ENCODE peak calls at places on chromosome 2, in six cellular contexts. T is CD8-positive, alpha-beta T cell; R is esophagus muscularis mucosa; W is GM23248; X is left ventricle myocardium inferior; Y is heart left ventricle. Q is an unnamed sample. For H3K4me1, the result is how much of the 10 kb centered on the place peaks cover.

GRCh38 chr2:50143822-50144575 is 887.9 kb downstream of the NRXN1 start:
- DNase-seq in X (no peak), W (peak), R (no peak), T (no peak), Y (no peak), Q (no peak)

GRCh38 chr2:189217546-189217945 is 38.0 kb upstream of the COL5A2 start:
- DNase-seq in W (no peak), X (no peak), Y (no peak), R (no peak), T (no peak), Q (no peak)

GRCh38 chr2:127255146-127255545 is 35.0 kb upstream of the CYP27C1 start:
- DNase-seq in W (no peak), Y (no peak), T (no peak), R (no peak), X (no peak), Q (no peak)

GRCh38 chr2:80407377-80407776 is 102.8 kb upstream of the LRRTM1 start:
- DNase-seq in W (no peak), Y (no peak), X (no peak), R (no peak), T (no peak), Q (no peak)

GRCh38 chr2:204072443-204073324 is 136.1 kb downstream of the ICOS start:
- DNase-seq in R (no peak), T (peak), W (peak), X (no peak), Y (no peak), Q (no peak)

GRCh38 chr2:233409286-233409991 is 55.1 kb downstream of the DGKD start:
- DNase-seq in X (no peak), T (peak), R (no peak), Y (peak), W (no peak), Q (no peak)

GRCh38 chr2:205235434-205235833 is 446.9 kb upstream of the NRP2 start:
- DNase-seq in X (no peak), W (no peak), T (no peak), Y (no peak), R (no peak), Q (no peak)

GRCh38 chr2:768484-768883 is 91.3 kb upstream of the TMEM18 start:
- DNase-seq in R (peak), W (peak), Y (no peak), T (no peak), X (no peak), Q (no peak)

GRCh38 chr2:115161531-115162453 is 719.4 kb downstream of the DPP10 start:
- DNase-seq in Y (no peak), W (no peak), X (no peak), R (no peak), T (no peak), Q (peak)

GRCh38 chr2:128791983-128792315 is 473.3 kb upstream of the HS6ST1 start:
- DNase-seq in W (no peak), T (no peak), X (no peak), R (no peak), Y (no peak), Q (no peak)

GRCh38 chr2:84323890-84324289 is 135.2 kb downstream of the SUCLG1 start:
- DNase-seq in Y (no peak), X (no peak), R (peak), W (no peak), T (no peak), Q (no peak)

GRCh38 chr2:151959203-151959602 is 131.0 kb upstream of the ARL5A start:
- DNase-seq in R (no peak), W (no peak), Y (no peak), X (no peak), T (no peak), Q (no peak)

GRCh38 chr2:240013343-240013742 is 11.8 kb downstream of the NDUFA10 start:
- DNase-seq in Y (no peak), R (no peak), T (no peak), X (no peak), W (peak), Q (no peak)

GRCh38 chr2:120869036-120869435 is 133.4 kb downstream of the GLI2 start:
- DNase-seq in T (no peak), W (no peak), R (no peak), X (no peak), Y (no peak), Q (no peak)

GRCh38 chr2:218224206-218224605 is 7.2 kb downstream of the ARPC2 start:
- DNase-seq in X (no peak), Y (no peak), T (no peak), W (peak), R (no peak), Q (no peak)
- H3K4me1 ChIP-seq in X (half or more), Y (half or more), T (half or more), W (half or more), R (half or more), Q (half or more)

DNA sequence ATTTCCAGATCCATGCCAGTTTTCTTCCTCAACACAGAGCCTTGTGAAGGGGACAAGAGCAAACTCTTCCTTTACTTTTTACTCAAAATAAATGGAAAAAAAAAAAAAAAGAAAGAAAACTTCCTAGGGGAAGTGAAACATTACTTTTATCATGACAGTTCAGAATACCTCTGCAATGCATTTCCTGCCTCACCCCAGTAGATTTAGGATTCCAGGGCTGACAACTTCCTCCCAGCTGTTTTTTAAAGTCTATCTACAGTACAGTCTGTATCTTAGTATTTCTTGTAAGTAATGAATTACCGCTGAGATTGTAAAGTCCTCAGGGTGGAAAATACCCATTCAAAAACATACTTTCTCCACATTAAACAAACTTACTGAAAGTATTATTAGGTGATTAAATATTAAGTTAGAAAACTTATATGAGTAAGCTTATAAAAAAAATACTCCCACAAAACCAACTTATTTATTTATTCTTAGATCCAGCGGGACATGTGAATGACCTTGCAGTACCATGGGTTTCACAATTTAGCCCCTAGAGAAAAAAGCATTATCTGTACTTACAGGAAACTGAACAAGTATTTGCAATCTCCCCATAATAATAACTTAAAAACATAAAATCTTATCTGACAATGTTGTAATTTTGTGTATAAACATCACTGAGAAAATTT is 117.7 kb downstream of the RBMS1 start:
- DNase-seq in X (no peak), T (no peak), R (no peak), Y (no peak), W (no peak), Q (no peak)
- H3K4me1 ChIP-seq in X (half or more), T (half or more), R (half or more), Y (half or more), W (half or more), Q (half or more)

DNA sequence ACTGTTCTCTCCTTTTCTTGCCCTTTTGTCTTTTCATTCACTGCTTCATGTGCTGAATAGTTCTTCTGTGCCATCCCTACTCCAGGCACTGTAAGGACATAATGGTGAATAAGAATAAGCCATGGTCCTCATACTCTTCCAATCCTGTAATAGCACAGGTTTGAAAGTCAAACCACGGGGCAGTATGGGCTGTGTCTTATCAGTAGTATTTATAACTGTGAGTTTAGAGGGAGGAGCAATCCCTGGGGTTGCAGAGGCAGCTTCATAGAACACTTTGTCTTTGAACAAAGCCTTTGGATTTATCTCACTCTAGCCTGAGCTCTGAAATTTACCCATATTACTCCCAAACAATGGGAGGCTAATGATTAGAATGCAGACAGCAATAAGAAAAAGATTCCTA is 30.2 kb upstream of the ALK start:
- DNase-seq in R (no peak), X (no peak), W (no peak), T (no peak), Y (peak), Q (no peak)
- H3K4me1 ChIP-seq in R (under half), X (under half), W (under half), T (under half), Y (under half), Q (under half)

GRCh38 chr2:159089543-159089942 is 121.1 kb downstream of the TANC1 start:
- DNase-seq in R (no peak), Y (peak), W (peak), T (no peak), X (peak), Q (no peak)
- H3K4me1 ChIP-seq in R (half or more), Y (half or more), W (half or more), T (under half), X (half or more), Q (under half)

GRCh38 chr2:241912021-241912555 is 42.6 kb downstream of the RTP5 start:
- DNase-seq in T (no peak), W (no peak), Y (no peak), R (no peak), X (no peak), Q (no peak)

GRCh38 chr2:241908686-241909420 is 39.3 kb downstream of the RTP5 start:
- DNase-seq in W (no peak), T (no peak), R (no peak), X (no peak), Y (no peak), Q (peak)

GRCh38 chr2:241911551-241911950 is 42.0 kb downstream of the RTP5 start:
- DNase-seq in R (no peak), T (no peak), X (no peak), W (no peak), Y (no peak), Q (no peak)

GRCh38 chr2:241909769-241910168 is 40.2 kb downstream of the RTP5 start:
- DNase-seq in W (no peak), X (no peak), R (no peak), Y (no peak), T (no peak), Q (no peak)

GRCh38 chr2:241910604-241911520 is 41.3 kb downstream of the RTP5 start:
- DNase-seq in T (no peak), W (no peak), Y (no peak), R (no peak), X (no peak), Q (no peak)
- H3K4me1 ChIP-seq in T (under half), W (under half), Y (under half), R (under half), X (under half), Q (under half)

GRCh38 chr2:66691199-66691975 is 256.5 kb downstream of the MEIS1 start:
- DNase-seq in T (no peak), Y (no peak), X (no peak), R (no peak), W (peak), Q (no peak)

GRCh38 chr2:66688951-66689350 is 254.0 kb downstream of the MEIS1 start:
- DNase-seq in Y (no peak), R (no peak), W (no peak), T (no peak), X (no peak), Q (no peak)

GRCh38 chr2:66692521-66692920 is 257.6 kb downstream of the MEIS1 start:
- DNase-seq in R (no peak), T (no peak), W (no peak), X (no peak), Y (no peak), Q (no peak)

GRCh38 chr2:66686768-66687167 is 251.8 kb downstream of the MEIS1 start:
- DNase-seq in Y (no peak), X (no peak), R (no peak), W (peak), T (no peak), Q (no peak)

GRCh38 chr2:66689456-66690051 is 254.6 kb downstream of the MEIS1 start:
- DNase-seq in Y (no peak), X (no peak), W (no peak), R (no peak), T (no peak), Q (no peak)
- H3K4me1 ChIP-seq in Y (under half), X (under half), W (under half), R (half or more), T (under half), Q (under half)

DNA sequence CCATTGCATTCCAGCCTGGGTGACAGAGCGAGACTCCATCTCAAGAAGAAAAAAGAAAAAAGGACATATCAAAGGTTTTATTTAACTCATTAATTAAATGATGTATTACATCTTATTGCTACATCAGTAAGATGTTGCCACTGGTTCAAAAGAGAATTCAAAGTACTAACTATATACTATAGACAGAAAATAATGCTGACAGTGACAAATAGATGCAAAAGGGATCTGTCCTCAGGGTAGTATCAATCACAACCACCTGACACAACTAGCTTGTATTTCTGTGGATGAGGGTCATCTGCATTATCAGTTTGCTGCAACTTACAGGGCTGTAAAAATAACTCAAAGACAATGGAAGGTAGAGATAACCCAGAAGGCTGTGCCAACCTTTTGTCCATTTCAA is 16.4 kb upstream of the CREG2 start:
- DNase-seq in Y (no peak), R (no peak), T (no peak), X (no peak), W (no peak), Q (no peak)
- H3K4me1 ChIP-seq in Y (under half), R (under half), T (under half), X (under half), W (under half), Q (under half)